ENCODE peak calls at places on chromosomes 5 and 9, in five cellular contexts. H is T-helper 9 cell, C is midbrain, F is fibroblast of villous mesenchyme, M is germinal center. J is an unnamed sample.

GRCh38 chr5:8184455-8185063 is 315.6 kb downstream of the MTRR start:
- DNase-seq in H (peak), C (peak), F (no peak), M (peak), J (peak)

GRCh38 chr5:17487180-17487512 is 10.9 kb upstream of the TAF11L2 start:
- DNase-seq in H (no peak), C (no peak), F (no peak), M (no peak), J (no peak)

GRCh38 chr5:179885491-179886090 is 22.1 kb downstream of the TBC1D9B start:
- DNase-seq in H (no peak), C (no peak), F (no peak), M (no peak), J (no peak)

GRCh38 chr5:73987915-73988314 is 361.9 kb downstream of the ARHGEF28 start:
- DNase-seq in H (no peak), C (no peak), F (no peak), M (no peak), J (no peak)

GRCh38 chr5:14870347-14871083 is 1.1 kb downstream of the ANKH start:
- DNase-seq in H (no peak), C (peak), F (no peak), M (peak), J (peak)

GRCh38 chr5:141957367-141957993 is 522 bp downstream of the PCDH12 start:
- DNase-seq in H (no peak), C (no peak), F (no peak), M (no peak), J (no peak)

GRCh38 chr5:134177197-134178171 is 734 bp upstream of the SKP1 start:
- DNase-seq in H (no peak), C (peak), F (peak), M (no peak), J (peak)

GRCh38 chr9:111013250-111013649 is 25.0 kb downstream of the LPAR1 start:
- DNase-seq in H (no peak), C (no peak), F (no peak), M (no peak), J (no peak)

GRCh38 chr9:68697846-68698245 is 7.2 kb upstream of the PIP5K1B start:
- DNase-seq in H (no peak), C (no peak), F (no peak), M (no peak), J (no peak)

GRCh38 chr9:125815568-125815967 is 68.4 kb downstream of the PBX3 start:
- DNase-seq in H (no peak), C (no peak), F (no peak), M (no peak), J (peak)

GRCh38 chr5:58944221-58944620 is 361.3 kb downstream of the RAB3C start:
- DNase-seq in H (no peak), C (no peak), F (no peak), M (no peak), J (no peak)

GRCh38 chr9:36101916-36102741 is 34.4 kb upstream of the GLIPR2 start:
- DNase-seq in H (no peak), C (no peak), F (peak), M (no peak), J (peak)

GRCh38 chr5:71957431-71957934 is 149.8 kb upstream of the MAP1B start:
- DNase-seq in H (no peak), C (no peak), F (no peak), M (no peak), J (no peak)

GRCh38 chr5:67248703-67249589 is 52.3 kb upstream of the CD180 start:
- DNase-seq in H (no peak), C (no peak), F (peak), M (no peak), J (peak)

J was measured in Daoy.